ENCODE peak calls at places on chromosomes 13 and 19, in nine cellular contexts. K is esophagus muscularis mucosa, Y is stomach, S is breast epithelium, U is GM23338, N is endothelial cell of umbilical vein, P is HepG2, E is H1, L is transverse colon. D is an unnamed sample.
A peak's percentile ranks its signal among the peaks of the same experiment; 100 is the strongest.

GRCh38 chr13:72244788-72245187 is 377.8 kb upstream of the DACH1 start:
- DNase-seq in K (no peak), Y (no peak), S (no peak), U (no peak), N (no peak), P (no peak), E (no peak), L (no peak), D (no peak)

GRCh38 chr19:30362156-30362754 is 9.9 kb upstream of the ZNF536 start:
- DNase-seq in K (no peak), Y (peak; percentile 10), S (peak; percentile 37), U (no peak), N (no peak), P (no peak), E (no peak), L (no peak), D (no peak)

GRCh38 chr19:33426621-33427475 is 53.3 kb downstream of the CEBPG start:
- DNase-seq in K (no peak), Y (no peak), S (no peak), U (no peak), N (no peak), P (no peak), E (no peak), L (no peak), D (no peak)

GRCh38 chr13:101291216-101291615 is 125.1 kb downstream of the NALCN start:
- DNase-seq in K (no peak), Y (no peak), S (no peak), U (no peak), N (no peak), P (no peak), E (no peak), L (no peak), D (no peak)

GRCh38 chr19:47093841-47094240 is 19.7 kb downstream of the ZC3H4 start:
- DNase-seq in K (no peak), Y (no peak), S (no peak), U (no peak), N (no peak), P (no peak), E (no peak), L (no peak), D (no peak)

GRCh38 chr19:4829001-4829712 is 2.4 kb downstream of the TICAM1 start:
- DNase-seq in K (no peak), Y (peak; percentile 61), S (no peak), U (no peak), N (no peak), P (peak; percentile 74), E (no peak), L (peak; percentile 59), D (no peak)

GRCh38 chr19:11692127-11692790 is 46.5 kb downstream of the ZNF823 start:
- DNase-seq in K (no peak), Y (no peak), S (no peak), U (no peak), N (no peak), P (peak; percentile 75), E (no peak), L (no peak), D (no peak)

GRCh38 chr13:44969858-44970484 is 19.3 kb downstream of the NUFIP1 start:
- DNase-seq in K (no peak), Y (no peak), S (no peak), U (peak; percentile 87), N (peak; percentile 66), P (peak; percentile 49), E (no peak), L (no peak), D (no peak)

GRCh38 chr13:50898338-50898737 is 11.3 kb upstream of the RNASEH2B start:
- DNase-seq in K (no peak), Y (no peak), S (no peak), U (no peak), N (no peak), P (no peak), E (no peak), L (no peak), D (no peak)

GRCh38 chr13:50905256-50905655 is 4.3 kb upstream of the RNASEH2B start:
- DNase-seq in K (no peak), Y (no peak), S (no peak), U (no peak), N (no peak), P (no peak), E (no peak), L (no peak), D (no peak)

GRCh38 chr13:50901701-50902100 is 7.9 kb upstream of the RNASEH2B start:
- DNase-seq in K (no peak), Y (no peak), S (no peak), U (no peak), N (no peak), P (no peak), E (no peak), L (no peak), D (no peak)
- TF ChIP-seq POLR2AphosphoS5 in K (no peak), Y (no peak), S (no peak), U (no peak), N (no peak), P (no peak), E (no peak), L (no peak), D (no peak)

GRCh38 chr19:3344608-3345598 is 21.5 kb upstream of the NFIC start:
- DNase-seq in K (no peak), Y (no peak), S (no peak), U (no peak), N (no peak), P (no peak), E (no peak), L (no peak), D (no peak)

GRCh38 chr19:3342246-3342645 is 24.1 kb upstream of the NFIC start:
- DNase-seq in K (no peak), Y (no peak), S (no peak), U (no peak), N (no peak), P (no peak), E (no peak), L (no peak), D (no peak)

GRCh38 chr19:3346677-3347353 is 19.6 kb upstream of the NFIC start:
- DNase-seq in K (no peak), Y (peak; percentile 83), S (peak; percentile 87), U (no peak), N (no peak), P (no peak), E (no peak), L (peak; percentile 69), D (peak; percentile 96)

GRCh38 chr19:3345850-3346460 is 20.4 kb upstream of the NFIC start:
- DNase-seq in K (no peak), Y (no peak), S (no peak), U (no peak), N (no peak), P (no peak), E (no peak), L (no peak), D (no peak)

GRCh38 chr19:3343619-3344502 is 22.5 kb upstream of the NFIC start:
- DNase-seq in K (peak; percentile 97), Y (peak; percentile 78), S (peak; percentile 95), U (peak; percentile 66), N (peak; percentile 31), P (peak; percentile 86), E (no peak), L (peak; percentile 74), D (peak; percentile 96)
- TF ChIP-seq CTCF in K (peak; percentile 4), Y (no peak), S (peak; percentile 45), U (no peak), N (no peak), P (peak; percentile 53), E (no peak), L (no peak), D (no peak)

DNA sequence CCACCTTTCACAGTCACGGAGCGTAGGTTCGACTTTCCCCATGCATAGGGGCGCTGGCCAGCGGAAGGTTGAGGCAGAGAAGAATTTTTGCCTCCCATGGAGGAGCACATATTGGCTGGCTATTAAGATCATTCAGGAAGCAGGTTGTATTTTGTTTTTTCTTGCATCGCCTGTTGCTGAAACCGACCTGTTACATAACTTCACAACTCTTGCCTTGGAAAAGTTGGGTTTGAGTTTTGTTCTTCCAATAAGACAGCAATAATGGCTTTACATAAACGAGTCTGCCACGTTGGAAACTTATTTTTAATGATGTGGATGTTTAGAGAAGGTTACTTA is 1.4 kb downstream of the UPF1 start:
- DNase-seq in K (no peak), Y (no peak), S (no peak), U (no peak), N (no peak), P (no peak), E (no peak), L (no peak), D (no peak)
- TF ChIP-seq POLR2AphosphoS5 in K (no peak), Y (no peak), S (no peak), U (no peak), N (no peak), P (no peak), E (no peak), L (no peak), D (no peak)

GRCh38 chr19:46049597-46049996 is 8.8 kb upstream of the IGFL4 start:
- DNase-seq in K (no peak), Y (no peak), S (no peak), U (peak; percentile 89), N (no peak), P (no peak), E (peak; percentile 81), L (no peak), D (no peak)
- TF ChIP-seq CTCF in K (no peak), Y (no peak), S (no peak), U (peak; percentile 86), N (no peak), P (peak; percentile 52), E (peak; percentile 77), L (no peak), D (no peak)

DNA sequence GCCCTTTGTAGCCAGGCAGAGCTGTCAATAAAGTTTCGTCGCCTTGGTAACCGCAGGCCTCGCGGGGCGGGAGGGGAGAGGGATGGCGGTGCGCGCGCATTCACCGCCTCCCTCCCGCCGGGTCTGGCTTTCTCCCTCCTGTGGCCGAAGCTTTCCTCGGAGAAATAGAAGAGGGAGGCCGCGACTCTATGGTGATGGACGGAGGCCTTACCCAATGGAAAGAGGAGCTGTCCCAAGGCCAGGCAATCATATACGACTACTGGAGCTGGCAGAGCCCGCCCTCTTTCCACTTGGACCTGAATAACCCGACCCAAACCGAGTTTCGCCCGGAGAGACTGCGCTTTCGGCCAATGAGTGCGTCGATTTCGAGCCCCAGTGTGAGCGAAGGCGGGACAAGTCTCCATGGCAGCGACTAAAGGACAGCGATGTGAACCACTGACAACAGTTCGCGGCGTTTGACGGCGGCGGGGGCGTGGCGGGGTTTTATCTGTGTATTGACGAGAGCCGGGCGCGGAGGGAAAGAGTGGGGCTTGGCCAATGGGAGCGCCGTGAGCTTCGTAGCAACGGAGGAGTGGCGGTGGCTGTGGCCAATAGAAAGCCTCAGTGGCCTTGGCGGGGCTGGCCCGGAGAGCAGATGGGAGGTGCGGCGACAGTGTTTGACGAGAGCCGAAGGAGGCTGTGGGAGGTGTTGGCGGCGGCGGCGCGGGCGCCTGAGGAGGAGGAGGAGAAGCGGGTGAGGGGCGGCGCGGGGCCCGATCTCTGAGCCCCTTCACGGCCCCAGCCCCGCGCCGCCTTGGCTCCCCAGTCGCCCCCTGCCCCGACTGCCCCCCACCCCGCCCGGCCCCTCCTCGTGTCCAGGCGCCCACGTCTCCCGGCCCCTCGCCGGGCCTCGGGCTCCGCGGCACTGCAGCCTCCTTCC is at the start of gene KMT5C:
- DNase-seq in K (peak; percentile 100), Y (peak; percentile 100), S (peak; percentile 100), U (peak; percentile 100), N (peak; percentile 100), P (peak; percentile 100), E (peak; percentile 100), L (peak; percentile 100), D (peak; percentile 100)
- TF ChIP-seq POLR2AphosphoS5 in K (peak; percentile 99), Y (peak; percentile 96), S (peak; percentile 72), U (peak; percentile 75), N (peak; percentile 73), P (peak; percentile 73), E (peak; percentile 80), L (peak; percentile 99), D (peak; percentile 99)